ENCODE peak calls at places on chromosomes 11 and 22, in four cellular contexts. One of them, this sample, is unnamed.

GRCh38 chr11:125956371-125956770 is 10.5 kb downstream of the VSIG10L2 start:
- DNase-seq in CD8-positive, alpha-beta T cell: no peak
- DNase-seq in pancreas: no peak
- DNase-seq in SK-N-SH: no peak
- DNase-seq in this sample: no peak

GRCh38 chr11:16771350-16772140 is 33.1 kb downstream of the C11orf58 start:
- DNase-seq in CD8-positive, alpha-beta T cell: no peak
- DNase-seq in SK-N-SH: peak
- DNase-seq in pancreas: no peak
- DNase-seq in this sample: no peak

GRCh38 chr22:22697377-22698120 is 53.1 kb downstream of the GGTLC2 start:
- DNase-seq in SK-N-SH: no peak
- DNase-seq in CD8-positive, alpha-beta T cell: no peak
- DNase-seq in pancreas: no peak
- DNase-seq in this sample: no peak

GRCh38 chr11:28585007-28585406 is 476.8 kb downstream of the METTL15 start:
- DNase-seq in SK-N-SH: no peak
- DNase-seq in pancreas: no peak
- DNase-seq in CD8-positive, alpha-beta T cell: no peak
- DNase-seq in this sample: no peak

GRCh38 chr11:70627219-70627618 is 228.9 kb downstream of the CTTN start:
- DNase-seq in pancreas: no peak
- DNase-seq in CD8-positive, alpha-beta T cell: no peak
- DNase-seq in SK-N-SH: no peak
- DNase-seq in this sample: no peak

GRCh38 chr11:65204646-65205601 is 23.2 kb downstream of the CAPN1 start:
- DNase-seq in CD8-positive, alpha-beta T cell: peak
- DNase-seq in pancreas: no peak
- DNase-seq in SK-N-SH: peak
- DNase-seq in this sample: peak

GRCh38 chr11:129290966-129291365 is 84.7 kb upstream of the BARX2 start:
- DNase-seq in SK-N-SH: no peak
- DNase-seq in pancreas: no peak
- DNase-seq in CD8-positive, alpha-beta T cell: no peak
- DNase-seq in this sample: no peak

GRCh38 chr11:3367221-3367620 is 11.7 kb downstream of the ZNF195 start:
- DNase-seq in SK-N-SH: no peak
- DNase-seq in pancreas: no peak
- DNase-seq in CD8-positive, alpha-beta T cell: no peak
- DNase-seq in this sample: no peak

GRCh38 chr11:72758690-72759389 is 6.6 kb upstream of the ARAP1 start:
- DNase-seq in CD8-positive, alpha-beta T cell: no peak
- DNase-seq in pancreas: peak
- DNase-seq in SK-N-SH: peak
- DNase-seq in this sample: no peak

GRCh38 chr22:46909237-46910030 is 147.0 kb downstream of the TBC1D22A start:
- DNase-seq in SK-N-SH: no peak
- DNase-seq in CD8-positive, alpha-beta T cell: no peak
- DNase-seq in pancreas: no peak
- DNase-seq in this sample: no peak

GRCh38 chr11:1548221-1549070 is 23.6 kb downstream of the DUSP8 start:
- DNase-seq in SK-N-SH: peak
- DNase-seq in CD8-positive, alpha-beta T cell: no peak
- DNase-seq in pancreas: peak
- DNase-seq in this sample: peak

GRCh38 chr11:18393581-18394299 is 623 bp upstream of the LDHA start:
- DNase-seq in SK-N-SH: no peak
- DNase-seq in CD8-positive, alpha-beta T cell: no peak
- DNase-seq in pancreas: no peak
- DNase-seq in this sample: no peak

GRCh38 chr11:128346808-128347207 is 240.6 kb downstream of the ETS1 start:
- DNase-seq in pancreas: no peak
- DNase-seq in SK-N-SH: no peak
- DNase-seq in CD8-positive, alpha-beta T cell: no peak
- DNase-seq in this sample: no peak

GRCh38 chr11:38543311-38543710 is 1945.3 kb upstream of the RAG2 start:
- DNase-seq in pancreas: no peak
- DNase-seq in SK-N-SH: no peak
- DNase-seq in CD8-positive, alpha-beta T cell: no peak
- DNase-seq in this sample: no peak

GRCh38 chr11:14480716-14481115 is 18.9 kb downstream of the COPB1 start:
- DNase-seq in SK-N-SH: no peak
- DNase-seq in CD8-positive, alpha-beta T cell: no peak
- DNase-seq in pancreas: no peak
- DNase-seq in this sample: no peak

GRCh38 chr11:1481483-1481825 is 5.1 kb downstream of the MOB2 start:
- DNase-seq in pancreas: no peak
- DNase-seq in CD8-positive, alpha-beta T cell: no peak
- DNase-seq in SK-N-SH: no peak
- DNase-seq in this sample: no peak

GRCh38 chr11:113781682-113782081 is 2.1 kb downstream of the CLDN25 start:
- DNase-seq in CD8-positive, alpha-beta T cell: no peak
- DNase-seq in pancreas: no peak
- DNase-seq in SK-N-SH: no peak
- DNase-seq in this sample: no peak

GRCh38 chr11:65503923-65504670 is 5.3 kb downstream of the MALAT1 start:
- DNase-seq in pancreas: no peak
- DNase-seq in CD8-positive, alpha-beta T cell: no peak
- DNase-seq in SK-N-SH: no peak
- DNase-seq in this sample: no peak

GRCh38 chr11:27291302-27291889 is 71.6 kb downstream of the CCDC34 start:
- DNase-seq in SK-N-SH: no peak
- DNase-seq in pancreas: no peak
- DNase-seq in CD8-positive, alpha-beta T cell: no peak
- DNase-seq in this sample: no peak

GRCh38 chr22:26589367-26589844 is 526 bp downstream of the TPST2 start:
- DNase-seq in SK-N-SH: peak
- DNase-seq in CD8-positive, alpha-beta T cell: no peak
- DNase-seq in pancreas: no peak
- DNase-seq in this sample: no peak

DNA sequence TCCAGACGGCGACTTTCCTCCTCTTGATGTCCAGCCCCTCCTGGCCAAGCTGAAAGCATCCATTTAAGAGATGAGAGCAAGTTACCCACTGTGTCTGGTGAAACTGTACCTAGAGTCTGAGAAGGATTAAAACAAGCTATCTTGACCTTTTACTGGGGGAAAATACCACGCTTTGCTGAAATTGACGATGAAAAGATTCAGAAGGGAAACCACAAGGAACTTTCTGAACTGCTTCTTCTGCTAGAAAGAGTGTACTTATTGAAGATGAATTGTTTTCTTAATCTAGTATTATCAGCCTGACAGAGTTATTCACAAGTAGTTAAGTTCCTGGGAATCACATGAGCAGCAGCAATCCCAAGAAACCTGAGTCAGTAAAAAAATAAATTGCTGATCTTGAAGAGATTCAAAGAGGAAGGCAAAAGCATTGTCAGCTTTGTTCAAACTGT is 13.1 kb upstream of the MS4A6A start:
- DNase-seq in pancreas: no peak
- DNase-seq in SK-N-SH: no peak
- DNase-seq in CD8-positive, alpha-beta T cell: no peak
- DNase-seq in this sample: no peak
- H3K27ac ChIP-seq in pancreas: no peak
- H3K27ac ChIP-seq in SK-N-SH: no peak
- H3K27ac ChIP-seq in CD8-positive, alpha-beta T cell: no peak
- H3K27ac ChIP-seq in this sample: no peak

GRCh38 chr11:34601609-34602008 is 19.3 kb upstream of the EHF start:
- DNase-seq in SK-N-SH: no peak
- DNase-seq in CD8-positive, alpha-beta T cell: no peak
- DNase-seq in pancreas: no peak
- DNase-seq in this sample: no peak

GRCh38 chr11:34602245-34602644 is 18.6 kb upstream of the EHF start:
- DNase-seq in CD8-positive, alpha-beta T cell: no peak
- DNase-seq in SK-N-SH: no peak
- DNase-seq in pancreas: peak
- DNase-seq in this sample: no peak

GRCh38 chr11:34599406-34599901 is 21.4 kb upstream of the EHF start:
- DNase-seq in CD8-positive, alpha-beta T cell: no peak
- DNase-seq in pancreas: no peak
- DNase-seq in SK-N-SH: no peak
- DNase-seq in this sample: no peak

GRCh38 chr11:34601085-34601444 is 19.8 kb upstream of the EHF start:
- DNase-seq in CD8-positive, alpha-beta T cell: no peak
- DNase-seq in SK-N-SH: peak
- DNase-seq in pancreas: no peak
- DNase-seq in this sample: no peak

DNA sequence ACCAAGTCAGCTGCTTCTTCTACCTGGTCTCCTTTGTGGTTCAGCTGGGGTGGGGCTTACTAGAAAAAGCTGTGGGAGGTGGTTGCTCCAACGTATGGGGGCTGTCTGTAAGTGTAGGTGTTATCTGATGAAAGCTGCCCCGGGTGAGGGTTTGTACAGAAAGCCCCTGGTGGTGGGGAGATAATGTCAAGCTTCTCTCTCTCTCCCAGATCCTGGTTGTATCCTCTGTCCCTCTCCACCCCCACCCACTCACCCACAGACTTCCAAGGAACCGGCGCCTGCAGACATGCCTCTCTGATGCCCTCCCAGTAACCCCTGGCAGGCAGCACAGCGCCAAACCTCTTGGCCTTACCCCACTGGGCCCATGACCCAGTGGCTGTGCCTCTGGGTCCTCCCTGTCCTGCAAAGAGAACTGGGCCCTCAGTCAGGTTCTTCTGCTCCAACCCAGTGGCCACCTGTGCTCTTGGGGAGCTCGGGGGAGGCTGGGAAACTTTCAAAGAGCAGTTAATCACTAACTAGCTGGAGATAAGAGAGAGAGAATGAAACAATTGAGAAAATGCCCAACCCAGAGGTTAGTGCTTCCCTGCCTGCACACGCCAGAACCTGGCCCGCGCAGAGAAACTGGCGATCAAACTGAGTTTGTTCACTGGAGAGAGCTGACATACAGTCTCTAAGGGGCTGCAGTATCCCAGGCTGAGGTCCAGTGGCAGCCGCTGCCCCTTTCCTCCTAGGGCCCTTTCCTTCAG is 20.4 kb upstream of the EHF start:
- DNase-seq in CD8-positive, alpha-beta T cell: no peak
- DNase-seq in pancreas: peak
- DNase-seq in SK-N-SH: peak
- DNase-seq in this sample: no peak
- H3K27ac ChIP-seq in CD8-positive, alpha-beta T cell: no peak
- H3K27ac ChIP-seq in pancreas: peak
- H3K27ac ChIP-seq in SK-N-SH: peak
- H3K27ac ChIP-seq in this sample: no peak

DNA sequence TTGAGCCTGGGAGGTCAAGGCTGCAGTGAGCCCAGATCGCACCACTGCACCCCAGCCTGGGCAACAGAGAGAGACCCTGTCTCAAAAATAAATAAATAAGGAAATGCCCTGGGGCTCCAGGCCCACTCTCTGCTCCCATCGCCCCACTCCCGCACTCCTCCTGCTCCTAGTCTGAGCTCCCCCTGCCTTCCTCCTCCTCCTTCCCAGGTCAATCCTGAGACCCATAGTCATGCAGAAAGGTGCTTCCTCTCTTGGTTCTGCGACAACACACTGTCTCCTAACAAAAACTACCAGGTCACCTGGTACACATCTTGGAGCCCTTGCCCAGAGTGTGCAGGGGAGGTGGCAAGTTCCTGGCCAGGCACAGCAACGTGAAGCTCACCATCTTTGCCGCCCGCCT is 6.9 kb upstream of the APOBEC3G start:
- DNase-seq in pancreas: no peak
- DNase-seq in SK-N-SH: no peak
- DNase-seq in CD8-positive, alpha-beta T cell: no peak
- DNase-seq in this sample: no peak
- H3K27ac ChIP-seq in pancreas: no peak
- H3K27ac ChIP-seq in SK-N-SH: no peak
- H3K27ac ChIP-seq in CD8-positive, alpha-beta T cell: no peak
- H3K27ac ChIP-seq in this sample: no peak

DNA sequence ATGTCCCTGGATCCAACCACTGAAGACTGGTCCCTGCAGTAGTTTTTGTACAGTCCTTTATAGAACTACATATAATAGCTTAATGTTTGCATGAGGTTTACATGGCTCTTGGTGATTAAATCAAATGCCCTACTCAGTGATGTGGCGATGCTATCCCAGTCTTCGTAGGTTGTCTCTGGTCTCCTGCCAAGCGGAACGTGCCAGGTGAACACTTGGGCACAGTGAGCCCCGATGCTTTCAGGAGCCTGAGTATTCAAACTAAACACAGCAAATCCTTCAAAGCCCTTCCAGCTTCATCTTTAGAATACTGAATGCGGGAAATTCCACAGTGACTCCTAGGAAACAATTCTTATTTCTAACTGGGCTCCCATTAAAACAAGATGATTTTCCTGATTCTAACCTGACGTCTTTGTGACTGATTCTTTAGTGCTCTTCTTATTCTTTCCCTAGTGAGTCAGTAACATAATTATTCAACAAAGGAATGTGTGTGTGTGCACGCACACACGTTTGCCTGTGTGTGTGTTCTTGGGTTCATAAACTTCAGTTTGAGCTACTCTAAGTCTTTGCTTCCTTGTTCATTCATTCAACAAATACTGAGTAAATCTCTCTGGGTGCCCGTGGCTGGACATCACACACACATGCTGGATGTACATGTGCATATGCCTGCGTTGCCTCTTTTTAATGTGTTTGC is 134.7 kb downstream of the WNT7B start:
- DNase-seq in CD8-positive, alpha-beta T cell: no peak
- DNase-seq in SK-N-SH: no peak
- DNase-seq in pancreas: no peak
- DNase-seq in this sample: no peak
- H3K27ac ChIP-seq in CD8-positive, alpha-beta T cell: no peak
- H3K27ac ChIP-seq in SK-N-SH: no peak
- H3K27ac ChIP-seq in pancreas: no peak
- H3K27ac ChIP-seq in this sample: no peak

GRCh38 chr22:50713571-50714056 is 24.4 kb upstream of the ACR start:
- DNase-seq in pancreas: no peak
- DNase-seq in SK-N-SH: no peak
- DNase-seq in CD8-positive, alpha-beta T cell: no peak
- DNase-seq in this sample: peak
- H3K27ac ChIP-seq in pancreas: peak
- H3K27ac ChIP-seq in SK-N-SH: no peak
- H3K27ac ChIP-seq in CD8-positive, alpha-beta T cell: no peak
- H3K27ac ChIP-seq in this sample: peak

GRCh38 chr22:17897411-17897810 is 123.1 kb upstream of the BID start:
- DNase-seq in pancreas: no peak
- DNase-seq in CD8-positive, alpha-beta T cell: no peak
- DNase-seq in SK-N-SH: no peak
- DNase-seq in this sample: no peak
- H3K27ac ChIP-seq in pancreas: no peak
- H3K27ac ChIP-seq in CD8-positive, alpha-beta T cell: no peak
- H3K27ac ChIP-seq in SK-N-SH: no peak
- H3K27ac ChIP-seq in this sample: no peak

GRCh38 chr11:83073248-83073647 is 1.6 kb upstream of the RAB30 start:
- DNase-seq in pancreas: no peak
- DNase-seq in SK-N-SH: no peak
- DNase-seq in CD8-positive, alpha-beta T cell: no peak
- DNase-seq in this sample: no peak
- H3K27ac ChIP-seq in pancreas: no peak
- H3K27ac ChIP-seq in SK-N-SH: no peak
- H3K27ac ChIP-seq in CD8-positive, alpha-beta T cell: no peak
- H3K27ac ChIP-seq in this sample: no peak

This sample was measured in substantia nigra.